ENCODE peak calls at places on chromosomes 12 and 14, in eight cellular contexts. One of them, this sample, is unnamed.

GRCh38 chr12:1463073-1463905 is 131.1 kb downstream of the FBXL14 start:
- DNase-seq in heart left ventricle: no peak
- DNase-seq in spleen: no peak
- DNase-seq in psoas muscle: no peak
- DNase-seq in HCT116: no peak
- DNase-seq in heart right ventricle: no peak
- DNase-seq in lower lobe of right lung: no peak
- DNase-seq in uterus: no peak
- DNase-seq in this sample: no peak

GRCh38 chr14:95523051-95523817 is 6.8 kb upstream of the SYNE3 start:
- DNase-seq in heart left ventricle: no peak
- DNase-seq in spleen: no peak
- DNase-seq in psoas muscle: no peak
- DNase-seq in HCT116: no peak
- DNase-seq in heart right ventricle: no peak
- DNase-seq in lower lobe of right lung: no peak
- DNase-seq in uterus: no peak
- DNase-seq in this sample: no peak

GRCh38 chr12:53975019-53975815 is 463 bp upstream of the HOTAIR start:
- DNase-seq in heart left ventricle: no peak
- DNase-seq in spleen: no peak
- DNase-seq in psoas muscle: peak; percentile 53
- DNase-seq in HCT116: no peak
- DNase-seq in heart right ventricle: no peak
- DNase-seq in lower lobe of right lung: no peak
- DNase-seq in uterus: no peak
- DNase-seq in this sample: no peak

GRCh38 chr14:81337073-81337472 is 63.1 kb downstream of the STON2 start:
- DNase-seq in heart left ventricle: no peak
- DNase-seq in spleen: no peak
- DNase-seq in psoas muscle: no peak
- DNase-seq in HCT116: no peak
- DNase-seq in heart right ventricle: no peak
- DNase-seq in lower lobe of right lung: no peak
- DNase-seq in uterus: no peak
- DNase-seq in this sample: no peak

GRCh38 chr12:102182635-102183034 is 15.0 kb downstream of the PMCH start:
- DNase-seq in heart left ventricle: no peak
- DNase-seq in spleen: no peak
- DNase-seq in psoas muscle: no peak
- DNase-seq in HCT116: no peak
- DNase-seq in heart right ventricle: no peak
- DNase-seq in lower lobe of right lung: no peak
- DNase-seq in uterus: no peak
- DNase-seq in this sample: no peak

GRCh38 chr12:119153477-119154434 is 25.0 kb upstream of the HSPB8 start:
- DNase-seq in heart left ventricle: peak; percentile 47
- DNase-seq in spleen: peak; percentile 72
- DNase-seq in psoas muscle: peak; percentile 84
- DNase-seq in HCT116: peak; percentile 68
- DNase-seq in heart right ventricle: peak; percentile 41
- DNase-seq in lower lobe of right lung: peak; percentile 81
- DNase-seq in uterus: peak; percentile 78
- DNase-seq in this sample: peak; percentile 36

GRCh38 chr14:79417961-79418360 is 793.3 kb downstream of the DIO2 start:
- DNase-seq in heart left ventricle: no peak
- DNase-seq in spleen: no peak
- DNase-seq in psoas muscle: no peak
- DNase-seq in HCT116: no peak
- DNase-seq in heart right ventricle: no peak
- DNase-seq in lower lobe of right lung: no peak
- DNase-seq in uterus: no peak
- DNase-seq in this sample: no peak

GRCh38 chr12:65019696-65020095 is 101.4 kb downstream of the WIF1 start:
- DNase-seq in heart left ventricle: no peak
- DNase-seq in spleen: no peak
- DNase-seq in psoas muscle: no peak
- DNase-seq in HCT116: no peak
- DNase-seq in heart right ventricle: no peak
- DNase-seq in lower lobe of right lung: no peak
- DNase-seq in uterus: no peak
- DNase-seq in this sample: no peak

GRCh38 chr12:73947627-73948026 is 590.0 kb upstream of the ATXN7L3B start:
- DNase-seq in heart left ventricle: no peak
- DNase-seq in spleen: no peak
- DNase-seq in psoas muscle: no peak
- DNase-seq in HCT116: no peak
- DNase-seq in heart right ventricle: no peak
- DNase-seq in lower lobe of right lung: no peak
- DNase-seq in uterus: no peak
- DNase-seq in this sample: no peak

GRCh38 chr12:53596920-53597363 is 29.2 kb downstream of the ATF7 start:
- DNase-seq in heart left ventricle: no peak
- DNase-seq in spleen: no peak
- DNase-seq in psoas muscle: no peak
- DNase-seq in HCT116: no peak
- DNase-seq in heart right ventricle: no peak
- DNase-seq in lower lobe of right lung: no peak
- DNase-seq in uterus: no peak
- DNase-seq in this sample: peak; percentile 29

GRCh38 chr12:100201604-100202423 is 1.2 kb downstream of the ACTR6 start:
- DNase-seq in heart left ventricle: no peak
- DNase-seq in spleen: no peak
- DNase-seq in psoas muscle: no peak
- DNase-seq in HCT116: no peak
- DNase-seq in heart right ventricle: no peak
- DNase-seq in lower lobe of right lung: no peak
- DNase-seq in uterus: no peak
- DNase-seq in this sample: no peak

GRCh38 chr12:55727643-55728184 is 1.1 kb downstream of the CD63 start:
- DNase-seq in heart left ventricle: peak; percentile 74
- DNase-seq in spleen: peak; percentile 83
- DNase-seq in psoas muscle: peak; percentile 88
- DNase-seq in HCT116: no peak
- DNase-seq in heart right ventricle: no peak
- DNase-seq in lower lobe of right lung: peak; percentile 85
- DNase-seq in uterus: peak; percentile 81
- DNase-seq in this sample: no peak

GRCh38 chr14:81009339-81009738 is 53.9 kb downstream of the TSHR start:
- DNase-seq in heart left ventricle: no peak
- DNase-seq in spleen: no peak
- DNase-seq in psoas muscle: no peak
- DNase-seq in HCT116: no peak
- DNase-seq in heart right ventricle: no peak
- DNase-seq in lower lobe of right lung: no peak
- DNase-seq in uterus: no peak
- DNase-seq in this sample: no peak

GRCh38 chr12:124032265-124032886 is 59.4 kb downstream of the ZNF664 start:
- DNase-seq in heart left ventricle: peak; percentile 39
- DNase-seq in spleen: no peak
- DNase-seq in psoas muscle: no peak
- DNase-seq in HCT116: peak; percentile 19
- DNase-seq in heart right ventricle: peak; percentile 63
- DNase-seq in lower lobe of right lung: no peak
- DNase-seq in uterus: peak; percentile 57
- DNase-seq in this sample: peak; percentile 57

GRCh38 chr14:72554994-72555608 is 338.8 kb downstream of the DPF3 start:
- DNase-seq in heart left ventricle: no peak
- DNase-seq in spleen: no peak
- DNase-seq in psoas muscle: no peak
- DNase-seq in HCT116: no peak
- DNase-seq in heart right ventricle: no peak
- DNase-seq in lower lobe of right lung: no peak
- DNase-seq in uterus: no peak
- DNase-seq in this sample: no peak

DNA sequence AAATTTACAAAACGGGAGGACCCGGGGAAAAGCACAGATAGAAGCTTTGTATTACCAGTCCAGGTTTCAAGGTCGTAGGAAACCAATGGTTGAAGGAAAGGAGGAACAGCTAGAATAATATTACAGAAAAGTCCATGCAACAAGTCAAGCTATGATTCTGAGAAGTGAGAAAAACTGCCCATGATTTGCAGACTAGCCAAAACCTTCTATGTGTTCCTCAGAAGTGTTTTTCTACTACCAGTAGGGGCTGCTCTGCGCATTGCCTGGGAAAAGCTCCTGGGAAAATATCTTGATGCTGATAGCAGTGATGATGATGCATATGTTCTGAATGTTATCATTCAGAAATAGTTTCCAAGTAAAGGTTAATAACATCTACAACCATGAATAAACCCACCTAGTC is 2.2 kb downstream of the PDZRN4 start:
- DNase-seq in heart left ventricle: no peak
- DNase-seq in spleen: no peak
- DNase-seq in psoas muscle: no peak
- DNase-seq in HCT116: no peak
- DNase-seq in heart right ventricle: no peak
- DNase-seq in lower lobe of right lung: no peak
- DNase-seq in uterus: no peak
- DNase-seq in this sample: peak; percentile 34
- TF ChIP-seq CTCF in heart left ventricle: no peak
- TF ChIP-seq CTCF in spleen: no peak
- TF ChIP-seq CTCF in psoas muscle: no peak
- TF ChIP-seq CTCF in HCT116: peak; percentile 62
- TF ChIP-seq CTCF in heart right ventricle: peak; percentile 52
- TF ChIP-seq CTCF in lower lobe of right lung: peak; percentile 29
- TF ChIP-seq CTCF in uterus: peak; percentile 47
- TF ChIP-seq CTCF in this sample: peak; percentile 74

GRCh38 chr12:121513464-121514183 is 67.2 kb downstream of the KDM2B start:
- DNase-seq in heart left ventricle: no peak
- DNase-seq in spleen: peak; percentile 81
- DNase-seq in psoas muscle: no peak
- DNase-seq in HCT116: peak; percentile 64
- DNase-seq in heart right ventricle: no peak
- DNase-seq in lower lobe of right lung: peak; percentile 60
- DNase-seq in uterus: no peak
- DNase-seq in this sample: no peak

GRCh38 chr12:121512561-121512960 is 68.3 kb downstream of the KDM2B start:
- DNase-seq in heart left ventricle: no peak
- DNase-seq in spleen: no peak
- DNase-seq in psoas muscle: no peak
- DNase-seq in HCT116: no peak
- DNase-seq in heart right ventricle: no peak
- DNase-seq in lower lobe of right lung: no peak
- DNase-seq in uterus: no peak
- DNase-seq in this sample: peak; percentile 82

GRCh38 chr12:121515615-121516014 is 65.2 kb downstream of the KDM2B start:
- DNase-seq in heart left ventricle: no peak
- DNase-seq in spleen: no peak
- DNase-seq in psoas muscle: no peak
- DNase-seq in HCT116: no peak
- DNase-seq in heart right ventricle: no peak
- DNase-seq in lower lobe of right lung: no peak
- DNase-seq in uterus: no peak
- DNase-seq in this sample: no peak

GRCh38 chr12:121516437-121517011 is 64.3 kb downstream of the KDM2B start:
- DNase-seq in heart left ventricle: no peak
- DNase-seq in spleen: no peak
- DNase-seq in psoas muscle: no peak
- DNase-seq in HCT116: no peak
- DNase-seq in heart right ventricle: no peak
- DNase-seq in lower lobe of right lung: no peak
- DNase-seq in uterus: no peak
- DNase-seq in this sample: no peak

DNA sequence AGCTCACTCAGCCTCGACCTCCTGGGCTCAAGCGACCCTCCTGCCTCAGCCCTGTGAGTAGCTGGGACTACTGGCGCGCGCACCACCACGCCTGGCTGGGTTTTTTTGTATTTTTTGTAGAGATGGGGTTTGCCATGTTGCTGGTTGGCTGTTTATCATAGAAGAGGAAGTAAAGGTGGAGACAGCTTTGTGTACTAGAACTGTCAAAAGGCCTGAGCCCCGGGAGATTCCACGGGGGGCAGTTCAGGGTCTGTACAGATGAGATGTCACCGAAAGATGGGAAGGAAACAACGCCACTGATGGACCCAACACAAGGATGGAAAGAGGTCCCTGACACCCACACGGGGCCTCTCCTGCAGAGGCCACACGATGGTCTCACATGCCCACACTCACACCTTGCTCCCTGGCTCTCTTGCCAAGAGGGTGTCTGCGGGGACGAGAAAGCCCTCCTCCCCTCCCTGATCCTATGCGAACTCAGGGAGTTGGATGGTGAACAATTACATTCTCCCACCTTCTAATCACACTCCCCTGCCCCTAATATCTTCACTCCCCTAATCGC is 66.6 kb downstream of the KDM2B start:
- DNase-seq in heart left ventricle: no peak
- DNase-seq in spleen: peak; percentile 80
- DNase-seq in psoas muscle: no peak
- DNase-seq in HCT116: no peak
- DNase-seq in heart right ventricle: no peak
- DNase-seq in lower lobe of right lung: no peak
- DNase-seq in uterus: no peak
- DNase-seq in this sample: no peak
- H3K4me3 ChIP-seq in heart left ventricle: no peak overlapping the region
- H3K4me3 ChIP-seq in spleen: no peak overlapping the region
- H3K4me3 ChIP-seq in psoas muscle: no peak overlapping the region
- H3K4me3 ChIP-seq in HCT116: no peak overlapping the region
- H3K4me3 ChIP-seq in heart right ventricle: no peak overlapping the region
- H3K4me3 ChIP-seq in lower lobe of right lung: no peak overlapping the region
- H3K4me3 ChIP-seq in uterus: no peak overlapping the region
- H3K4me3 ChIP-seq in this sample: no peak overlapping the region

DNA sequence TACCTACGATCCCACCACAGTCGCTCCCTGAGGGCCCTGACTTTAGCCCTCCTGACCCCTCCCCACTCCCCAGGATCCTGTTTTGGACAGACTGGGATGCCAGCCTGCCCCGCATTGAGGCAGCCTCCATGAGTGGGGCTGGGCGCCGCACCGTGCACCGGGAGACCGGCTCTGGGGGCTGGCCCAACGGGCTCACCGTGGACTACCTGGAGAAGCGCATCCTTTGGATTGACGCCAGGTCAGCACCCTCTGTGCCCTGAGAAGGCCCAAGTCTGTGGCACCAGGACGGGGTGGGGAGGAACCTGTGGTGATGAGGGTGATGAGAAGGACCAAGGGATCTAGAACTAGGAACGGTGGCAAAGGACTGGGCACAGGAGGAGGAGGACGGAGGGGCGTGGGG is 29.9 kb upstream of the LRP1-AS start:
- DNase-seq in heart left ventricle: no peak
- DNase-seq in spleen: no peak
- DNase-seq in psoas muscle: no peak
- DNase-seq in HCT116: no peak
- DNase-seq in heart right ventricle: no peak
- DNase-seq in lower lobe of right lung: no peak
- DNase-seq in uterus: no peak
- DNase-seq in this sample: no peak
- H3K36me3 ChIP-seq in heart left ventricle: peaks cover 39% of the 10 kb centered on the region
- H3K36me3 ChIP-seq in spleen: peaks cover 93% of the 10 kb centered on the region
- H3K36me3 ChIP-seq in psoas muscle: no peaks in the 10 kb centered on the region
- H3K36me3 ChIP-seq in HCT116: no peaks in the 10 kb centered on the region
- H3K36me3 ChIP-seq in heart right ventricle: peaks cover 9% of the 10 kb centered on the region
- H3K36me3 ChIP-seq in lower lobe of right lung: peaks cover 92% of the 10 kb centered on the region
- H3K36me3 ChIP-seq in uterus: no peaks in the 10 kb centered on the region
- H3K36me3 ChIP-seq in this sample: peaks cover 77% of the 10 kb centered on the region

DNA sequence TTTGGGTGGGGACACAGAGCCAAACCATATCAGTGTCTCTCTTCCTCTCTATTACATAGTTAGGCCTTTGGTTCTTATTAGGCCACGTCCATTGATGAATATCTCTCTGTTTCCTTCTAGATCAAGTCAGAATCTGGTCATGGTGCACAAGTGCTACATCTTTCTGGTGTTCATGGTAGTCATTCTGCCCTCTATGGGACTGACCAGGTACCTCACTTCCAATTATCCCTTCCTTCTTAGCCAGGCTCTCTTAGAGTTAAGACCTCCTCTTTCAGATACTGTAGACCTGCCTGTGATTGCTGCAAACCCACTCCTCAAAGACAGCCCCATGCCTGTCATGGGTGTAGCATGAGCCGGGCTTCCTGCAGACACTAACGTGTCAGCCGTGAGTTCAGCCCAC is 25.2 kb downstream of the NGB start:
- DNase-seq in heart left ventricle: no peak
- DNase-seq in spleen: no peak
- DNase-seq in psoas muscle: peak; percentile 10
- DNase-seq in HCT116: no peak
- DNase-seq in heart right ventricle: no peak
- DNase-seq in lower lobe of right lung: no peak
- DNase-seq in uterus: no peak
- DNase-seq in this sample: no peak
- TF ChIP-seq CTCF in heart left ventricle: no peak
- TF ChIP-seq CTCF in spleen: no peak
- TF ChIP-seq CTCF in psoas muscle: no peak
- TF ChIP-seq CTCF in HCT116: peak; percentile 40
- TF ChIP-seq CTCF in heart right ventricle: no peak
- TF ChIP-seq CTCF in lower lobe of right lung: no peak
- TF ChIP-seq CTCF in uterus: no peak
- TF ChIP-seq CTCF in this sample: peak; percentile 8

This sample was measured in brain microvascular endothelial cell.